ENCODE peak calls at places on chromosome 20, in five cellular contexts. L, F, N, P and V are unnamed samples. For H3K4me1, the result is how much of the 10 kb centered on the place peaks cover.

GRCh38 chr20:32610897-32611218 is 25.7 kb upstream of the NOL4L start:
- DNase-seq in L (no peak), F (no peak), N (no peak), P (no peak), V (no peak)

GRCh38 chr20:44750081-44750805 is 4.6 kb downstream of the KCNK15 start:
- DNase-seq in L (peak), F (no peak), N (no peak), P (no peak), V (no peak)

GRCh38 chr20:33908351-33908750 is 85.4 kb upstream of the RALY start:
- DNase-seq in L (no peak), F (no peak), N (no peak), P (no peak), V (no peak)

GRCh38 chr20:45085289-45085688 is 15.6 kb downstream of the KCNS1 start:
- DNase-seq in L (no peak), F (no peak), N (no peak), P (no peak), V (no peak)

GRCh38 chr20:50286609-50287008 is 96.0 kb downstream of the CEBPB start:
- DNase-seq in L (peak), F (peak), N (no peak), P (no peak), V (no peak)

GRCh38 chr20:11676618-11677289 is 240.9 kb upstream of the BTBD3 start:
- DNase-seq in L (peak), F (peak), N (peak), P (no peak), V (peak)

GRCh38 chr20:24773751-24774201 is 175.3 kb upstream of the CST7 start:
- DNase-seq in L (no peak), F (no peak), N (no peak), P (peak), V (no peak)

GRCh38 chr20:24951536-24952047 is 2.5 kb downstream of the CST7 start:
- DNase-seq in L (no peak), F (no peak), N (no peak), P (no peak), V (no peak)

GRCh38 chr20:42652261-42652660 is 537.4 kb downstream of the PTPRT start:
- DNase-seq in L (no peak), F (no peak), N (no peak), P (no peak), V (no peak)

GRCh38 chr20:52748235-52748950 is 223.8 kb upstream of the TSHZ2 start:
- DNase-seq in L (no peak), F (peak), N (no peak), P (no peak), V (no peak)

GRCh38 chr20:62925420-62926228 is 681 bp downstream of the DIDO1 start:
- DNase-seq in L (no peak), F (peak), N (no peak), P (no peak), V (no peak)

GRCh38 chr20:58682656-58683055 is 9.9 kb upstream of the NPEPL1 start:
- DNase-seq in L (no peak), F (no peak), N (no peak), P (no peak), V (no peak)

GRCh38 chr20:13546497-13547131 is 92.1 kb downstream of the TASP1 start:
- DNase-seq in L (peak), F (peak), N (peak), P (peak), V (peak)

GRCh38 chr20:62557999-62558408 is 82.2 kb upstream of the GATA5 start:
- DNase-seq in L (no peak), F (no peak), N (no peak), P (no peak), V (no peak)

GRCh38 chr20:17751640-17752039 is 51.9 kb downstream of the BANF2 start:
- DNase-seq in L (no peak), F (no peak), N (no peak), P (no peak), V (no peak)

GRCh38 chr20:50325215-50325614 is 134.6 kb downstream of the CEBPB start:
- DNase-seq in L (no peak), F (no peak), N (no peak), P (no peak), V (no peak)

GRCh38 chr20:13021205-13021970 is 12.6 kb downstream of the SPTLC3 start:
- DNase-seq in L (no peak), F (no peak), N (peak), P (no peak), V (no peak)

GRCh38 chr20:58973179-58973578 is 7.9 kb upstream of the NELFCD start:
- DNase-seq in L (no peak), F (no peak), N (no peak), P (no peak), V (no peak)

GRCh38 chr20:54070187-54070987 is at the start of gene BCAS1:
- DNase-seq in L (peak), F (no peak), N (peak), P (no peak), V (no peak)

GRCh38 chr20:46438156-46438750 is 31.8 kb upstream of the ELMO2 start:
- DNase-seq in L (peak), F (peak), N (peak), P (no peak), V (peak)

GRCh38 chr20:15654208-15654649 is 919.0 kb downstream of the KIF16B start:
- DNase-seq in L (peak), F (peak), N (peak), P (peak), V (peak)

GRCh38 chr20:63048516-63049190 is 41.9 kb upstream of the BHLHE23 start:
- DNase-seq in L (no peak), F (no peak), N (no peak), P (no peak), V (no peak)

GRCh38 chr20:22586645-22587310 is 2.4 kb upstream of the FOXA2 start:
- DNase-seq in L (peak), F (peak), N (peak), P (no peak), V (no peak)

GRCh38 chr20:19934792-19935491 is 82.2 kb upstream of the NAA20 start:
- DNase-seq in L (no peak), F (no peak), N (no peak), P (no peak), V (no peak)

GRCh38 chr20:39825950-39826349 is 863.1 kb downstream of the MAFB start:
- DNase-seq in L (no peak), F (no peak), N (no peak), P (peak), V (no peak)

GRCh38 chr20:31833130-31833930 is 12.1 kb downstream of the FOXS1 start:
- DNase-seq in L (peak), F (peak), N (peak), P (no peak), V (peak)

GRCh38 chr20:5362771-5363170 is 46.0 kb upstream of the PROKR2 start:
- DNase-seq in L (no peak), F (no peak), N (peak), P (no peak), V (no peak)

GRCh38 chr20:15814903-15815302 is 758.3 kb downstream of the KIF16B start:
- DNase-seq in L (no peak), F (no peak), N (no peak), P (no peak), V (no peak)

GRCh38 chr20:17809714-17810631 is 110.2 kb downstream of the BANF2 start:
- DNase-seq in L (no peak), F (no peak), N (no peak), P (no peak), V (no peak)

GRCh38 chr20:21234324-21234723 is 68.8 kb upstream of the XRN2 start:
- DNase-seq in L (no peak), F (no peak), N (no peak), P (no peak), V (no peak)

GRCh38 chr20:21465799-21466198 is 48.1 kb downstream of the NKX2-2 start:
- DNase-seq in L (no peak), F (no peak), N (no peak), P (no peak), V (no peak)

GRCh38 chr20:32247957-32248497 is 29.4 kb upstream of the KIF3B start:
- DNase-seq in L (no peak), F (no peak), N (no peak), P (no peak), V (no peak)

GRCh38 chr20:25054995-25055629 is 2.8 kb downstream of the ACSS1 start:
- DNase-seq in L (peak), F (no peak), N (peak), P (no peak), V (no peak)

GRCh38 chr20:5448449-5449118 is 131.8 kb upstream of the PROKR2 start:
- DNase-seq in L (peak), F (peak), N (peak), P (no peak), V (peak)

GRCh38 chr20:44302026-44302669 is 8.9 kb downstream of the FITM2 start:
- DNase-seq in L (no peak), F (no peak), N (peak), P (no peak), V (no peak)

GRCh38 chr20:34566978-34567884 is 8.7 kb downstream of the MAP1LC3A start:
- DNase-seq in L (no peak), F (no peak), N (no peak), P (no peak), V (no peak)

GRCh38 chr20:47464380-47465101 is 37.1 kb upstream of the NCOA3 start:
- DNase-seq in L (no peak), F (peak), N (peak), P (no peak), V (peak)

GRCh38 chr20:16970751-16971150 is 222.6 kb downstream of the OTOR start:
- DNase-seq in L (no peak), F (no peak), N (no peak), P (no peak), V (no peak)

GRCh38 chr20:32167552-32167951 is 40.0 kb downstream of the PLAGL2 start:
- DNase-seq in L (no peak), F (no peak), N (no peak), P (no peak), V (no peak)

GRCh38 chr20:4060054-4060795 is 44.9 kb upstream of the RNF24 start:
- DNase-seq in L (no peak), F (no peak), N (no peak), P (peak), V (no peak)

GRCh38 chr20:4062721-4063606 is 47.6 kb upstream of the RNF24 start:
- DNase-seq in L (peak), F (no peak), N (peak), P (no peak), V (no peak)

GRCh38 chr20:4060856-4061440 is 45.6 kb upstream of the RNF24 start:
- DNase-seq in L (no peak), F (no peak), N (no peak), P (no peak), V (no peak)

GRCh38 chr20:4063631-4064030 is 48.3 kb upstream of the RNF24 start:
- DNase-seq in L (no peak), F (no peak), N (no peak), P (no peak), V (no peak)

GRCh38 chr20:4061989-4062388 is 46.6 kb upstream of the RNF24 start:
- DNase-seq in L (no peak), F (no peak), N (no peak), P (no peak), V (no peak)
- TF ChIP-seq ZBTB33 in L (no peak), F (no peak), N (no peak), P (no peak), V (no peak)

DNA sequence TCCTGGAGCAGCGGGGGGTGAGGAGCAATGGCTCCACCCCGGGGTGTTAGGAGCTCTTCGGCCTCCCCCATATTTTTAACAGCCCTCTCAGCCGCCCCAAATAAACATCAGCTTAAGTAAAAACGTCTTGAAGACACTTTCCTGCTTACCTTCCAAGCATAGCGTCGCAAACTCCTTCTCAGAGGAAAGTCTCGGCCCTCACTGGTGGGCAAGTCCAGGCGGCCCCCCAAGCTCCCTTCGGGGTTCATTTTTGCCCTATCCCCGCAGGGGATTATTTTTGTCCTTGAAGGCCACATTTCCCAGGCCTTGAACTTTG is 892 bp downstream of the RBM38 start:
- DNase-seq in L (no peak), F (no peak), N (no peak), P (no peak), V (no peak)
- H3K4me1 ChIP-seq in L (under half), F (under half), N (under half), P (under half), V (under half)

GRCh38 chr20:35660122-35660937 is 4.4 kb downstream of the CPNE1 start:
- DNase-seq in L (no peak), F (no peak), N (no peak), P (no peak), V (no peak)
- TF ChIP-seq ZBTB33 in L (no peak), F (no peak), N (peak), P (peak), V (no peak)

GRCh38 chr20:1045860-1046418 is 43.8 kb upstream of the RSPO4 start:
- DNase-seq in L (no peak), F (no peak), N (no peak), P (no peak), V (no peak)
- H3K4me1 ChIP-seq in L (under half), F (under half), N (under half), P (under half), V (under half)

DNA sequence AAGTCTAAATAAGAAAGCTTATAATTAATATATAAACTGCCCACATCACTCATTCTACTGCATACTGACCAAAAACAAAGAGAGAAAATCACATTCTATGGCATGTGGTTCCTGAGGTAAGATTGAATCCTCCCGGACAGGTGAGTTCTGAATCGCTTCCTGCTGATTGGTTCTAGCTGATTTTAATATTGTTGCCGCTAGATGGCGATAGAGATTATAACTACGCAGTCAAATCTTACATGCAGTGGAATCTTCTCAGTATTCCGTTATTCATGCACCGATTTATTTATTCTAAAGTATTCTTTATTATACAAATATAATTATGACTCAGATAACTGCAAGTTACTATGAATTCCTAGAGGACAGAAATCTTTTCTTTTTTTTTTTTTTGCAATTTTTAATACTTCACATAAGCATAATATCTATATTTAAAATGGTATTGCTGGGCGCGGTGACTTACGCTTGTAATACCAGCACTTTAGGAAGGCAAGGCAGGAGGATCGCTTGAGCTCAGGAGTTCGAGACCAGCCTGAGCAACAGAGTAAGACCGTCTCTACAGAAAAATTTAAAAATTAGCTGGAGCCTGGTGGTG is 24.2 kb upstream of the TMX4 start:
- DNase-seq in L (peak), F (peak), N (peak), P (no peak), V (peak)
- TF ChIP-seq ZBTB33 in L (no peak), F (no peak), N (no peak), P (no peak), V (no peak)

DNA sequence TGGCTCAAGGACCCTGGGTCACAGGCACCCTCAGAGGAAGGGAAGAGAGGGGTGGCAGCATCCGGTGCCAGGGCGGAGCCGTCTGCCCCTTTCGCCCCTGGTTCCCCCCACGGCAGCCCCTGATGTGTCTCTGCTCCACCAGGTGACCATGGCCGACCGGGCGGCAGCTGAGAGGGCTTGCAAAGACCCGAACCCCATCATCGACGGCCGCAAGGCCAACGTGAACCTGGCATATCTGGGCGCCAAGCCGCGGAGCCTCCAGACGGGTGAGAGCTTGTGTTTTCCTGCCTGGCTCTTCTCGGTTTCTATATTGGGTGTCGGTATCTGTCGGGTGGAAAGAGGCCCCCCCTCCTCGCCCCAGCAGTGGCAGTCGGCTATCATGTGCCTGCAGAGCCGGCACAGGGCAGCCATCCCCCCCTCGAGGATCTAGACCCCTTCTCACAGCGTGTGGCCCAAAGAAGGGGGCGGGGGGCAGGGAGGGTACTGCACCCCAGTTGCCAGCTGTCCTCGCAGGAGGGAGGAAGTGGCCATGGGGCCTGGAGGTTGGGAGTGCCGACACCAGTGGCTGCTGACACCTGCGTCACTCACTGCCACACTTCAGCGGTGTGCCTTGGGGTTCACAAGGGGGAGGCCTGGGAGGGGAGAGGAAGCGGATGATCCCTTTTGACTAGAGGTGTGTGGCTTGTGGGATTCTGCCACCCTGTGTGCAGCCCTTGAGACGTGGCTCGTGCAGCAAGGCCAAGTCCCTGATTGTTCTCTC is 1.5 kb downstream of the RBM38 start:
- DNase-seq in L (peak), F (no peak), N (no peak), P (no peak), V (no peak)
- H3K4me1 ChIP-seq in L (under half), F (under half), N (under half), P (half or more), V (under half)